ENCODE peak calls at places on chromosomes 16 and 17, in seven cellular contexts. One of them, this sample, is unnamed.

GRCh38 chr17:66403846-66404597 is 101.6 kb downstream of the PRKCA start:
- DNase-seq in fibroblast of lung: peak; percentile 36
- DNase-seq in ovary: no peak
- DNase-seq in left ventricle myocardium inferior: no peak
- DNase-seq in naive thymus-derived CD4-positive, alpha-beta T cell: no peak
- DNase-seq in cardiac fibroblast: peak; percentile 46
- DNase-seq in fibroblast of pulmonary artery: peak; percentile 31
- DNase-seq in this sample: no peak

GRCh38 chr17:79361221-79361734 is 249.6 kb downstream of the RBFOX3 start:
- DNase-seq in left ventricle myocardium inferior: no peak
- DNase-seq in fibroblast of pulmonary artery: no peak
- DNase-seq in ovary: no peak
- DNase-seq in naive thymus-derived CD4-positive, alpha-beta T cell: no peak
- DNase-seq in fibroblast of lung: no peak
- DNase-seq in cardiac fibroblast: no peak
- DNase-seq in this sample: no peak

GRCh38 chr17:57890857-57891232 is 41.0 kb upstream of the MRPS23 start:
- DNase-seq in cardiac fibroblast: no peak
- DNase-seq in left ventricle myocardium inferior: no peak
- DNase-seq in fibroblast of pulmonary artery: no peak
- DNase-seq in naive thymus-derived CD4-positive, alpha-beta T cell: no peak
- DNase-seq in fibroblast of lung: no peak
- DNase-seq in ovary: no peak
- DNase-seq in this sample: no peak

GRCh38 chr17:8412089-8412488 is 14.5 kb upstream of the RNF222 start:
- DNase-seq in fibroblast of pulmonary artery: no peak
- DNase-seq in cardiac fibroblast: no peak
- DNase-seq in naive thymus-derived CD4-positive, alpha-beta T cell: no peak
- DNase-seq in fibroblast of lung: no peak
- DNase-seq in ovary: no peak
- DNase-seq in left ventricle myocardium inferior: no peak
- DNase-seq in this sample: no peak

GRCh38 chr16:83095926-83096692 is 469.3 kb downstream of the CDH13 start:
- DNase-seq in fibroblast of pulmonary artery: peak; percentile 18
- DNase-seq in fibroblast of lung: peak; percentile 14
- DNase-seq in left ventricle myocardium inferior: no peak
- DNase-seq in ovary: no peak
- DNase-seq in naive thymus-derived CD4-positive, alpha-beta T cell: no peak
- DNase-seq in cardiac fibroblast: no peak
- DNase-seq in this sample: peak; percentile 46

GRCh38 chr17:39027037-39027436 is 59.8 kb upstream of the FBXO47 start:
- DNase-seq in left ventricle myocardium inferior: peak; percentile 82
- DNase-seq in ovary: peak; percentile 55
- DNase-seq in fibroblast of lung: peak; percentile 9
- DNase-seq in naive thymus-derived CD4-positive, alpha-beta T cell: no peak
- DNase-seq in fibroblast of pulmonary artery: no peak
- DNase-seq in cardiac fibroblast: peak; percentile 40
- DNase-seq in this sample: no peak

GRCh38 chr17:45222994-45223540 is 1.4 kb downstream of the FMNL1 start:
- DNase-seq in ovary: no peak
- DNase-seq in fibroblast of lung: no peak
- DNase-seq in fibroblast of pulmonary artery: no peak
- DNase-seq in naive thymus-derived CD4-positive, alpha-beta T cell: no peak
- DNase-seq in cardiac fibroblast: no peak
- DNase-seq in left ventricle myocardium inferior: no peak
- DNase-seq in this sample: no peak

GRCh38 chr16:74455619-74456289 is 34.5 kb upstream of the CLEC18B start:
- DNase-seq in ovary: no peak
- DNase-seq in fibroblast of lung: peak; percentile 46
- DNase-seq in fibroblast of pulmonary artery: peak; percentile 85
- DNase-seq in left ventricle myocardium inferior: no peak
- DNase-seq in cardiac fibroblast: peak; percentile 76
- DNase-seq in naive thymus-derived CD4-positive, alpha-beta T cell: no peak
- DNase-seq in this sample: peak; percentile 77

GRCh38 chr17:60049936-60050335 is 28.8 kb downstream of the HEATR6 start:
- DNase-seq in ovary: no peak
- DNase-seq in naive thymus-derived CD4-positive, alpha-beta T cell: no peak
- DNase-seq in left ventricle myocardium inferior: no peak
- DNase-seq in fibroblast of lung: no peak
- DNase-seq in fibroblast of pulmonary artery: peak; percentile 45
- DNase-seq in cardiac fibroblast: peak; percentile 11
- DNase-seq in this sample: no peak

GRCh38 chr16:12406840-12407690 is 396.6 kb downstream of the CPPED1 start:
- DNase-seq in cardiac fibroblast: no peak
- DNase-seq in ovary: no peak
- DNase-seq in fibroblast of lung: peak; percentile 32
- DNase-seq in left ventricle myocardium inferior: no peak
- DNase-seq in fibroblast of pulmonary artery: peak; percentile 33
- DNase-seq in naive thymus-derived CD4-positive, alpha-beta T cell: no peak
- DNase-seq in this sample: peak; percentile 29

GRCh38 chr17:75784473-75785015 is at the start of gene UNK:
- DNase-seq in cardiac fibroblast: peak; percentile 100
- DNase-seq in fibroblast of lung: peak; percentile 100
- DNase-seq in naive thymus-derived CD4-positive, alpha-beta T cell: peak; percentile 96
- DNase-seq in fibroblast of pulmonary artery: peak; percentile 100
- DNase-seq in ovary: peak; percentile 98
- DNase-seq in left ventricle myocardium inferior: peak; percentile 96
- DNase-seq in this sample: peak; percentile 99

GRCh38 chr17:17683710-17684365 is 2.6 kb downstream of the RAI1 start:
- DNase-seq in cardiac fibroblast: no peak
- DNase-seq in fibroblast of lung: no peak
- DNase-seq in left ventricle myocardium inferior: no peak
- DNase-seq in naive thymus-derived CD4-positive, alpha-beta T cell: no peak
- DNase-seq in fibroblast of pulmonary artery: no peak
- DNase-seq in ovary: no peak
- DNase-seq in this sample: no peak

GRCh38 chr17:78645421-78646295 is 68.5 kb upstream of the DNAH17 start:
- DNase-seq in cardiac fibroblast: peak; percentile 58
- DNase-seq in fibroblast of lung: peak; percentile 27
- DNase-seq in ovary: no peak
- DNase-seq in left ventricle myocardium inferior: peak; percentile 81
- DNase-seq in fibroblast of pulmonary artery: peak; percentile 59
- DNase-seq in naive thymus-derived CD4-positive, alpha-beta T cell: peak; percentile 62
- DNase-seq in this sample: peak; percentile 8

GRCh38 chr17:7767425-7768021 is 50.0 kb downstream of the DNAH2 start:
- DNase-seq in ovary: no peak
- DNase-seq in fibroblast of pulmonary artery: peak; percentile 88
- DNase-seq in naive thymus-derived CD4-positive, alpha-beta T cell: no peak
- DNase-seq in cardiac fibroblast: peak; percentile 92
- DNase-seq in left ventricle myocardium inferior: no peak
- DNase-seq in fibroblast of lung: peak; percentile 85
- DNase-seq in this sample: peak; percentile 5

GRCh38 chr17:34892864-34893263 is 68.4 kb downstream of the CCT6B start:
- DNase-seq in naive thymus-derived CD4-positive, alpha-beta T cell: no peak
- DNase-seq in fibroblast of pulmonary artery: no peak
- DNase-seq in left ventricle myocardium inferior: no peak
- DNase-seq in ovary: no peak
- DNase-seq in fibroblast of lung: no peak
- DNase-seq in cardiac fibroblast: no peak
- DNase-seq in this sample: no peak

GRCh38 chr16:15648135-15648730 is 1.8 kb upstream of the NDE1 start:
- DNase-seq in fibroblast of lung: no peak
- DNase-seq in naive thymus-derived CD4-positive, alpha-beta T cell: no peak
- DNase-seq in cardiac fibroblast: no peak
- DNase-seq in left ventricle myocardium inferior: no peak
- DNase-seq in fibroblast of pulmonary artery: no peak
- DNase-seq in ovary: no peak
- DNase-seq in this sample: no peak

GRCh38 chr17:63082273-63082861 is 116.3 kb downstream of the TANC2 start:
- DNase-seq in fibroblast of pulmonary artery: peak; percentile 75
- DNase-seq in cardiac fibroblast: peak; percentile 76
- DNase-seq in fibroblast of lung: peak; percentile 77
- DNase-seq in naive thymus-derived CD4-positive, alpha-beta T cell: no peak
- DNase-seq in left ventricle myocardium inferior: no peak
- DNase-seq in ovary: no peak
- DNase-seq in this sample: peak; percentile 59

GRCh38 chr17:56973520-56973919 is 4.4 kb upstream of the SCPEP1 start:
- DNase-seq in left ventricle myocardium inferior: no peak
- DNase-seq in fibroblast of lung: peak; percentile 15
- DNase-seq in fibroblast of pulmonary artery: no peak
- DNase-seq in cardiac fibroblast: no peak
- DNase-seq in ovary: no peak
- DNase-seq in naive thymus-derived CD4-positive, alpha-beta T cell: no peak
- DNase-seq in this sample: no peak

GRCh38 chr16:23182675-23183485 is at the start of gene SCNN1G:
- DNase-seq in fibroblast of lung: no peak
- DNase-seq in left ventricle myocardium inferior: peak; percentile 16
- DNase-seq in fibroblast of pulmonary artery: no peak
- DNase-seq in naive thymus-derived CD4-positive, alpha-beta T cell: no peak
- DNase-seq in cardiac fibroblast: no peak
- DNase-seq in ovary: no peak
- DNase-seq in this sample: no peak

GRCh38 chr16:23185661-23186060 is 3.1 kb downstream of the SCNN1G start:
- DNase-seq in ovary: no peak
- DNase-seq in fibroblast of pulmonary artery: no peak
- DNase-seq in fibroblast of lung: no peak
- DNase-seq in naive thymus-derived CD4-positive, alpha-beta T cell: no peak
- DNase-seq in cardiac fibroblast: no peak
- DNase-seq in left ventricle myocardium inferior: no peak
- DNase-seq in this sample: no peak

GRCh38 chr16:23181506-23181905 is 1.0 kb upstream of the SCNN1G start:
- DNase-seq in left ventricle myocardium inferior: no peak
- DNase-seq in fibroblast of pulmonary artery: no peak
- DNase-seq in naive thymus-derived CD4-positive, alpha-beta T cell: no peak
- DNase-seq in cardiac fibroblast: no peak
- DNase-seq in fibroblast of lung: no peak
- DNase-seq in ovary: no peak
- DNase-seq in this sample: no peak

GRCh38 chr16:23183486-23183862 is 929 bp downstream of the SCNN1G start:
- DNase-seq in fibroblast of lung: no peak
- DNase-seq in left ventricle myocardium inferior: no peak
- DNase-seq in naive thymus-derived CD4-positive, alpha-beta T cell: no peak
- DNase-seq in ovary: no peak
- DNase-seq in cardiac fibroblast: no peak
- DNase-seq in fibroblast of pulmonary artery: no peak
- DNase-seq in this sample: no peak

GRCh38 chr16:23182206-23182674 is 305 bp upstream of the SCNN1G start:
- DNase-seq in fibroblast of lung: peak; percentile 56
- DNase-seq in ovary: peak; percentile 35
- DNase-seq in fibroblast of pulmonary artery: peak; percentile 57
- DNase-seq in left ventricle myocardium inferior: peak; percentile 61
- DNase-seq in cardiac fibroblast: peak; percentile 61
- DNase-seq in naive thymus-derived CD4-positive, alpha-beta T cell: peak; percentile 63
- DNase-seq in this sample: peak; percentile 41
- H3K4me3 ChIP-seq in fibroblast of lung: no peak overlapping the region
- H3K4me3 ChIP-seq in ovary: peak overlapping the region; percentile 30
- H3K4me3 ChIP-seq in fibroblast of pulmonary artery: no peak overlapping the region
- H3K4me3 ChIP-seq in left ventricle myocardium inferior: peak overlapping the region; percentile 67
- H3K4me3 ChIP-seq in cardiac fibroblast: no peak overlapping the region
- H3K4me3 ChIP-seq in naive thymus-derived CD4-positive, alpha-beta T cell: no peak overlapping the region
- H3K4me3 ChIP-seq in this sample: no peak overlapping the region

GRCh38 chr17:82031303-82031884 is at the start of gene RAC3:
- DNase-seq in naive thymus-derived CD4-positive, alpha-beta T cell: no peak
- DNase-seq in ovary: no peak
- DNase-seq in fibroblast of pulmonary artery: peak; percentile 29
- DNase-seq in cardiac fibroblast: peak; percentile 36
- DNase-seq in fibroblast of lung: peak; percentile 31
- DNase-seq in left ventricle myocardium inferior: no peak
- DNase-seq in this sample: no peak
- H3K4me3 ChIP-seq in naive thymus-derived CD4-positive, alpha-beta T cell: peak within 1 kb of the TSS; percentile 60
- H3K4me3 ChIP-seq in ovary: peak within 1 kb of the TSS; percentile 45
- H3K4me3 ChIP-seq in fibroblast of pulmonary artery: peak within 1 kb of the TSS; percentile 53
- H3K4me3 ChIP-seq in cardiac fibroblast: peak within 1 kb of the TSS; percentile 50
- H3K4me3 ChIP-seq in fibroblast of lung: peak within 1 kb of the TSS; percentile 53
- H3K4me3 ChIP-seq in left ventricle myocardium inferior: peak within 1 kb of the TSS; percentile 68
- H3K4me3 ChIP-seq in this sample: peak within 1 kb of the TSS; percentile 60

GRCh38 chr17:47620503-47621245 is 29.0 kb upstream of the KPNB1 start:
- DNase-seq in left ventricle myocardium inferior: no peak
- DNase-seq in fibroblast of pulmonary artery: no peak
- DNase-seq in ovary: no peak
- DNase-seq in cardiac fibroblast: no peak
- DNase-seq in fibroblast of lung: no peak
- DNase-seq in naive thymus-derived CD4-positive, alpha-beta T cell: no peak
- DNase-seq in this sample: no peak

GRCh38 chr17:47611372-47612350 is 38.1 kb upstream of the KPNB1 start:
- DNase-seq in cardiac fibroblast: no peak
- DNase-seq in left ventricle myocardium inferior: no peak
- DNase-seq in ovary: no peak
- DNase-seq in fibroblast of pulmonary artery: no peak
- DNase-seq in naive thymus-derived CD4-positive, alpha-beta T cell: no peak
- DNase-seq in fibroblast of lung: peak; percentile 31
- DNase-seq in this sample: no peak

GRCh38 chr17:47621293-47622178 is 28.2 kb upstream of the KPNB1 start:
- DNase-seq in cardiac fibroblast: peak; percentile 90
- DNase-seq in ovary: peak; percentile 53
- DNase-seq in fibroblast of pulmonary artery: peak; percentile 90
- DNase-seq in left ventricle myocardium inferior: no peak
- DNase-seq in fibroblast of lung: peak; percentile 80
- DNase-seq in naive thymus-derived CD4-positive, alpha-beta T cell: no peak
- DNase-seq in this sample: peak; percentile 96

GRCh38 chr17:47618416-47618815 is 31.3 kb upstream of the KPNB1 start:
- DNase-seq in ovary: no peak
- DNase-seq in left ventricle myocardium inferior: no peak
- DNase-seq in cardiac fibroblast: peak; percentile 18
- DNase-seq in naive thymus-derived CD4-positive, alpha-beta T cell: no peak
- DNase-seq in fibroblast of pulmonary artery: peak; percentile 19
- DNase-seq in fibroblast of lung: no peak
- DNase-seq in this sample: no peak

DNA sequence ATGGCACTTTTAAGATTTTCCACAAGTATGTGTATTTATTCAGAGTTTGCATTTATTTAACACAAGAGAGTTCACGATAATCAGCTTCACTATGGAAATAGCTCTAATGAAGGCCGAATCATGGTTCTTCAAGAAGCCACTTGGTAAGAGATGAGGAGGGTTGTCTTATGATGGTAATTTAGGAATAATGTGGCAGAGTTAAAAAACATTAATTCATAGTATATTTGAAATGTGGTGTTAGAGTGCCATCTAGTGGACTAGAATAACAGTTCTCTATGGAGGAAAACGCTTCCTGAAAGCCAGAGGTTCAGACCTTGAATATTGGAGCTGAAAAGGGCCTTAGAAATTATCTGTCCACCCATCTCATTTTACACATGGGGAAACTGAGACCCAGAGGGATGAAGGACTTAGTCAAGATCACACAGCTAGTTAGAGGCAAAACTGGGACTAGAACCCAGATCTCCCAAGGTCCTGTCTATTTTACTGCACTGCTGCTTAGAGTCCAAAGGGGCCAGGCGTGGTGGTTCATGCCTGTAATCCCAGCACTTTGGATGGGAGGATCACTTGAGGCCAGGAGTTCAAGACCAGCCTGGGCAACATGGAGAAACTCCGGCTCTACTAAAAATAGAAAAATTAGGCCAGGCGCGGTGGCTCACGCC is 33.8 kb upstream of the KPNB1 start:
- DNase-seq in fibroblast of pulmonary artery: peak; percentile 74
- DNase-seq in fibroblast of lung: peak; percentile 71
- DNase-seq in ovary: no peak
- DNase-seq in cardiac fibroblast: peak; percentile 69
- DNase-seq in left ventricle myocardium inferior: no peak
- DNase-seq in naive thymus-derived CD4-positive, alpha-beta T cell: peak; percentile 17
- DNase-seq in this sample: peak; percentile 68
- H3K4me3 ChIP-seq in fibroblast of pulmonary artery: no peak overlapping the region
- H3K4me3 ChIP-seq in fibroblast of lung: no peak overlapping the region
- H3K4me3 ChIP-seq in ovary: no peak overlapping the region
- H3K4me3 ChIP-seq in cardiac fibroblast: no peak overlapping the region
- H3K4me3 ChIP-seq in left ventricle myocardium inferior: no peak overlapping the region
- H3K4me3 ChIP-seq in naive thymus-derived CD4-positive, alpha-beta T cell: no peak overlapping the region
- H3K4me3 ChIP-seq in this sample: no peak overlapping the region

DNA sequence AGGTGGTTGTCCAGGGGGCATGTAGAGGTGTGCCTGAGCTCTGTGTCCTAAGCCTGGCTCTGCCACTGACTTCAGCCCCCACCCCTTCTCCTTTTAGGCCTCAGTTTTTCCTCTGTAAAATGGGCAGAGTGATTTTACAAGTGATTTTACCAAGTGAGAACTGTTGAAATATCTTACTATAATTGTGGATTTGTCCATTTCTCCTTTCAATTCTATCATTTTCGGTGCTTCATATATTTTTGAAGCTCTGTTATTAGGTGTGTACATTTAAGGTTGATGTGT is 21.7 kb upstream of the HOXB9 start:
- DNase-seq in naive thymus-derived CD4-positive, alpha-beta T cell: no peak
- DNase-seq in left ventricle myocardium inferior: no peak
- DNase-seq in cardiac fibroblast: no peak
- DNase-seq in fibroblast of lung: no peak
- DNase-seq in ovary: no peak
- DNase-seq in fibroblast of pulmonary artery: no peak
- DNase-seq in this sample: no peak
- H3K4me3 ChIP-seq in naive thymus-derived CD4-positive, alpha-beta T cell: peak overlapping the region; percentile 70
- H3K4me3 ChIP-seq in left ventricle myocardium inferior: no peak overlapping the region
- H3K4me3 ChIP-seq in cardiac fibroblast: no peak overlapping the region
- H3K4me3 ChIP-seq in fibroblast of lung: no peak overlapping the region
- H3K4me3 ChIP-seq in ovary: no peak overlapping the region
- H3K4me3 ChIP-seq in fibroblast of pulmonary artery: no peak overlapping the region
- H3K4me3 ChIP-seq in this sample: no peak overlapping the region